ENCODE peak calls at places on chromosomes 2 and 18, in six cellular contexts. One of them, this sample, is unnamed.

GRCh38 chr2:43774617-43775016 is 778 bp downstream of the DYNC2LI1 start:
- DNase-seq in mesothelial cell of epicardium: no peak
- DNase-seq in breast epithelium: no peak
- DNase-seq in fibroblast of lung: no peak
- DNase-seq in MCF 10A: peak
- DNase-seq in MM.1S: no peak
- DNase-seq in this sample: no peak

GRCh38 chr2:108184421-108184820 is 55.3 kb upstream of the SULT1C3 start:
- DNase-seq in mesothelial cell of epicardium: no peak
- DNase-seq in breast epithelium: no peak
- DNase-seq in fibroblast of lung: peak
- DNase-seq in MCF 10A: peak
- DNase-seq in MM.1S: peak
- DNase-seq in this sample: no peak

GRCh38 chr2:33978471-33978870 is 379.4 kb upstream of the FAM98A start:
- DNase-seq in mesothelial cell of epicardium: no peak
- DNase-seq in breast epithelium: no peak
- DNase-seq in fibroblast of lung: no peak
- DNase-seq in MCF 10A: no peak
- DNase-seq in MM.1S: peak
- DNase-seq in this sample: no peak

GRCh38 chr18:41073372-41073954 is 881.6 kb upstream of the PIK3C3 start:
- DNase-seq in mesothelial cell of epicardium: no peak
- DNase-seq in breast epithelium: no peak
- DNase-seq in fibroblast of lung: peak
- DNase-seq in MCF 10A: peak
- DNase-seq in MM.1S: no peak
- DNase-seq in this sample: no peak

GRCh38 chr2:117087565-117088291 is 726.8 kb upstream of the DDX18 start:
- DNase-seq in mesothelial cell of epicardium: peak
- DNase-seq in breast epithelium: no peak
- DNase-seq in fibroblast of lung: no peak
- DNase-seq in MCF 10A: no peak
- DNase-seq in MM.1S: no peak
- DNase-seq in this sample: peak

GRCh38 chr2:156512451-156512850 is 76.3 kb downstream of the GPD2 start:
- DNase-seq in mesothelial cell of epicardium: no peak
- DNase-seq in breast epithelium: no peak
- DNase-seq in fibroblast of lung: peak
- DNase-seq in MCF 10A: no peak
- DNase-seq in MM.1S: no peak
- DNase-seq in this sample: no peak

GRCh38 chr2:139721454-139721995 is 941.3 kb upstream of the NXPH2 start:
- DNase-seq in mesothelial cell of epicardium: no peak
- DNase-seq in breast epithelium: no peak
- DNase-seq in fibroblast of lung: no peak
- DNase-seq in MCF 10A: no peak
- DNase-seq in MM.1S: no peak
- DNase-seq in this sample: no peak

GRCh38 chr2:218024871-218025270 is 22.1 kb upstream of the TNS1 start:
- DNase-seq in mesothelial cell of epicardium: no peak
- DNase-seq in breast epithelium: no peak
- DNase-seq in fibroblast of lung: no peak
- DNase-seq in MCF 10A: no peak
- DNase-seq in MM.1S: no peak
- DNase-seq in this sample: no peak

GRCh38 chr2:59957539-59957938 is 595.9 kb downstream of the BCL11A start:
- DNase-seq in mesothelial cell of epicardium: no peak
- DNase-seq in breast epithelium: no peak
- DNase-seq in fibroblast of lung: no peak
- DNase-seq in MCF 10A: no peak
- DNase-seq in MM.1S: no peak
- DNase-seq in this sample: no peak

GRCh38 chr2:182228741-182229140 is 198.1 kb downstream of the PDE1A start:
- DNase-seq in mesothelial cell of epicardium: no peak
- DNase-seq in breast epithelium: no peak
- DNase-seq in fibroblast of lung: peak
- DNase-seq in MCF 10A: no peak
- DNase-seq in MM.1S: no peak
- DNase-seq in this sample: no peak

GRCh38 chr2:238691596-238692491 is 156.0 kb upstream of the TWIST2 start:
- DNase-seq in mesothelial cell of epicardium: no peak
- DNase-seq in breast epithelium: no peak
- DNase-seq in fibroblast of lung: no peak
- DNase-seq in MCF 10A: no peak
- DNase-seq in MM.1S: no peak
- DNase-seq in this sample: no peak

GRCh38 chr2:86788881-86789686 is 1.6 kb downstream of the CD8A start:
- DNase-seq in mesothelial cell of epicardium: no peak
- DNase-seq in breast epithelium: no peak
- DNase-seq in fibroblast of lung: no peak
- DNase-seq in MCF 10A: no peak
- DNase-seq in MM.1S: no peak
- DNase-seq in this sample: peak

GRCh38 chr2:240873805-240874714 is 5.4 kb downstream of the AGXT start:
- DNase-seq in mesothelial cell of epicardium: no peak
- DNase-seq in breast epithelium: no peak
- DNase-seq in fibroblast of lung: peak
- DNase-seq in MCF 10A: no peak
- DNase-seq in MM.1S: no peak
- DNase-seq in this sample: peak
- TF ChIP-seq CTCF in mesothelial cell of epicardium: no peak
- TF ChIP-seq CTCF in breast epithelium: no peak
- TF ChIP-seq CTCF in fibroblast of lung: no peak
- TF ChIP-seq CTCF in MCF 10A: no peak
- TF ChIP-seq CTCF in MM.1S: no peak
- TF ChIP-seq CTCF in this sample: no peak

DNA sequence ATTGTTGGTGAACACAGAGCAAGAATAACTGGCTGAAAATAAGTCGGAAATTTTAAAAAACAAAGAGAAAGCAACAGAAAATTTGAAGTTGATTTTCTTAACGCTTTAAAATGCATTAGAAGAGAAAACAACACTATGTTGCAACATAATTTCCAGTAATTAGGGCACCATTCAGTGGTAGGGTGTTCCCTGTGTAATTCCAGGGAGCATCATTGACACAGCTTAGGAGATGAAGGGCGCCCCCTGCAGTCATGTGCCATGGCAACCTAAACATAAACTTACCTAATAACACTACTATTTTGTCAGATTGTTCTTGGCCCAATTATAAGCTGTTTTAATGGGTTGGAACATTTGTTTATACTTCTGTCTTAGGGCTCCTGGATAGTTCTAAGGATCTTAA is 99.6 kb downstream of the DTNA start:
- DNase-seq in mesothelial cell of epicardium: no peak
- DNase-seq in breast epithelium: no peak
- DNase-seq in fibroblast of lung: peak
- DNase-seq in MCF 10A: peak
- DNase-seq in MM.1S: no peak
- DNase-seq in this sample: peak
- TF ChIP-seq CTCF in mesothelial cell of epicardium: no peak
- TF ChIP-seq CTCF in breast epithelium: peak
- TF ChIP-seq CTCF in fibroblast of lung: peak
- TF ChIP-seq CTCF in MCF 10A: peak
- TF ChIP-seq CTCF in MM.1S: peak
- TF ChIP-seq CTCF in this sample: peak

DNA sequence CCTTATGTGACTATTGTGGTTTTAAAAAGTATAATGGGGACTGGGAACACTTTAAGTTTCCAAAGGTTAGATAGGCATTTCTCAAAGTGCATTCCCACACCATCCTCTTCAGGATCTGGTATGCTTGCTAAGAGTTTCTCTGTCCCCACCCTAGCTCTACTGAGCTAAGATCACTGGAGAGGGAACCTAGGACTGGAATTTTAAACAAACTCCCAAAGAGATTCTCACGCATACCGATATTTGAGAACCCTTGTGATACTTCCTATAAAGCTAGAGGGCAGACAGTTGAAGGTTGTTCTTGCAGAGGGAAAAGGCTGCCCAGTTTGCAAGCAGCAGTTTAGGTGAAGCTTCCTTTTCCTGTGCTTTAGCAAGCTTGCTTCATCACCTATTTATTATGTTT is 3.7 kb downstream of the CNRIP1 start:
- DNase-seq in mesothelial cell of epicardium: no peak
- DNase-seq in breast epithelium: no peak
- DNase-seq in fibroblast of lung: no peak
- DNase-seq in MCF 10A: no peak
- DNase-seq in MM.1S: no peak
- DNase-seq in this sample: no peak
- TF ChIP-seq CTCF in mesothelial cell of epicardium: no peak
- TF ChIP-seq CTCF in breast epithelium: no peak
- TF ChIP-seq CTCF in fibroblast of lung: no peak
- TF ChIP-seq CTCF in MCF 10A: no peak
- TF ChIP-seq CTCF in MM.1S: no peak
- TF ChIP-seq CTCF in this sample: no peak

DNA sequence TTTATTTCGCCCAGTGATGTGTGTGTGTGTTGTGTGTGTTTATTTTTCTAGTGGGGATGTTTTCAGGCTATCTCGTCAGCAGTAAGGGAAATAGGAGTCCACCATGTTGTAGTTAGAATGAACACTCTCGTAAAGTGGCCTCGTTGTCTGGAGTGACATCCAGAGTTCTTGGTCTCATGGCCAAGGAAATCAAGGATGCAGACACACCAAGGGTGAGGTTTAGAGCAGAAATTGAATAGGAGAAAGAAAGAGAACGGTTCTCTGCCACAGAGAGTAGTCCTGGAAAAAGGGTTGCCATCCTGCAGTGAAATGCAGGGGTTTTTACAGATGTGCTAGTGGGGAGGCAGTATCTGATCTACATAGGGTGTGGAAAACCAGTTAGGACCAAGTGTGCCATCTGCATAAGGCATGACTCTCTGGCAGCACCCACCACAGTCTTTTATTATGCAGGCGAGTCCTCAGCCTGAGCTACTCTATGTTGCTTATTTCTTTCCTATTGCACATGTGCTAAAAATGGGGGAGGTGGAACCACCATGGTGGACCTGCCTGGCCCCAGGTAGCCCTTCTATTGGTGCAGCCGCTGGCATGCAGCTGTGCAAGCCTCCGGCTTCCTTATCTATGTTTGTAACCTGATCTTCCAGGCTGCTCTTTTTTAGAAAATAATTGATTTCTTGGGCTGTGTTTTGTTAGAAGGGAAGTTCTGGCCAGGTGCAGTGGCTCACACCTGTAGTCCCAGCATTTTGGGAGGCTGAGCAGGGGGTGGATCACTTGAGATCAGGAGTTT is 23.2 kb downstream of the RALB start:
- DNase-seq in mesothelial cell of epicardium: no peak
- DNase-seq in breast epithelium: no peak
- DNase-seq in fibroblast of lung: no peak
- DNase-seq in MCF 10A: no peak
- DNase-seq in MM.1S: no peak
- DNase-seq in this sample: no peak
- TF ChIP-seq CTCF in mesothelial cell of epicardium: no peak
- TF ChIP-seq CTCF in breast epithelium: no peak
- TF ChIP-seq CTCF in fibroblast of lung: no peak
- TF ChIP-seq CTCF in MCF 10A: no peak
- TF ChIP-seq CTCF in MM.1S: no peak
- TF ChIP-seq CTCF in this sample: no peak

GRCh38 chr2:88671786-88672427 is 19.6 kb upstream of the RPIA start:
- DNase-seq in mesothelial cell of epicardium: no peak
- DNase-seq in breast epithelium: no peak
- DNase-seq in fibroblast of lung: peak
- DNase-seq in MCF 10A: peak
- DNase-seq in MM.1S: peak
- DNase-seq in this sample: peak

GRCh38 chr2:88669371-88670214 is 21.9 kb upstream of the RPIA start:
- DNase-seq in mesothelial cell of epicardium: no peak
- DNase-seq in breast epithelium: no peak
- DNase-seq in fibroblast of lung: peak
- DNase-seq in MCF 10A: peak
- DNase-seq in MM.1S: peak
- DNase-seq in this sample: peak

GRCh38 chr2:88668862-88669261 is 22.6 kb upstream of the RPIA start:
- DNase-seq in mesothelial cell of epicardium: no peak
- DNase-seq in breast epithelium: no peak
- DNase-seq in fibroblast of lung: no peak
- DNase-seq in MCF 10A: no peak
- DNase-seq in MM.1S: no peak
- DNase-seq in this sample: no peak

GRCh38 chr2:88666576-88666975 is 24.9 kb upstream of the RPIA start:
- DNase-seq in mesothelial cell of epicardium: no peak
- DNase-seq in breast epithelium: no peak
- DNase-seq in fibroblast of lung: no peak
- DNase-seq in MCF 10A: peak
- DNase-seq in MM.1S: no peak
- DNase-seq in this sample: no peak

DNA sequence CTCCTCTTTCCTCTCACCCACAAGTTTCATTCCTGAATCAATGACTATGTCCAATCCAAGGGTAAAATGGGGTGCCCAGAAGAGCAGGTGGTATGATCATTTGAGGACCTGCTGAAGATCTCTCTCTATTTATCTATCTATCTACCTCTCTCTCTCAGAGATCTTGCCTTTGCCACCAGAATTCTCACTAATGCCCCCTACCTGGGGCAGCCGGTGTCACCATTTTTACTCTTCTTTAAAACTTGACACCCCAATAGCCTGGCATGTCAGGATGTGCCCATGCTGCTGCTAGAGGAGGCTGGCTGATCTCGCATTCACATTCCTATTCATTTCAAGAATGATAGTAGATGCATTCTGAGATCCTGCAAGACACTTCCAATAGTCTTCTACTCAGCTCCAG is 24.3 kb upstream of the RPIA start:
- DNase-seq in mesothelial cell of epicardium: no peak
- DNase-seq in breast epithelium: no peak
- DNase-seq in fibroblast of lung: no peak
- DNase-seq in MCF 10A: no peak
- DNase-seq in MM.1S: peak
- DNase-seq in this sample: no peak
- TF ChIP-seq CTCF in mesothelial cell of epicardium: no peak
- TF ChIP-seq CTCF in breast epithelium: no peak
- TF ChIP-seq CTCF in fibroblast of lung: no peak
- TF ChIP-seq CTCF in MCF 10A: no peak
- TF ChIP-seq CTCF in MM.1S: no peak
- TF ChIP-seq CTCF in this sample: no peak

DNA sequence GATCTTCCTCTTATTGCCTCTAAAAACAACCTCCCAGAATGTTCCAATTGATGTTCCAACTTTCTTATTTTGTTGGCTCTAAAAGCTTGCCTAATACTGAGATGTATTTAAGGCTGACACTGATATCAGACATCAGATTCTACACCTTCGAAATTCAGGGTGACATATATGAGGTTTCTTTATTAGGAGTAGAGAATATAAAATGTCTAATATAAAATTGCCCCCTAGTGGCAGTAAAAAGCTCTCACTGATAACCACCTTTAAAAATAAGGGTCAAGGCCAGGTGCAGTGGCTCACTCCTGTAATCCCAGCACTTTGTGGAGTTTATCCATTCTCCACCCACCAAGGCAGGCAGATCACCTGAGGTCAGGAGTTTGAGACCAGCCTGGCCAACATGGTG is 789.7 kb upstream of the SLC39A10 start:
- DNase-seq in mesothelial cell of epicardium: no peak
- DNase-seq in breast epithelium: no peak
- DNase-seq in fibroblast of lung: no peak
- DNase-seq in MCF 10A: peak
- DNase-seq in MM.1S: peak
- DNase-seq in this sample: no peak
- TF ChIP-seq CTCF in mesothelial cell of epicardium: peak
- TF ChIP-seq CTCF in breast epithelium: peak
- TF ChIP-seq CTCF in fibroblast of lung: peak
- TF ChIP-seq CTCF in MCF 10A: peak
- TF ChIP-seq CTCF in MM.1S: peak
- TF ChIP-seq CTCF in this sample: peak

GRCh38 chr18:6729247-6730091 is at the start of gene ARHGAP28:
- DNase-seq in mesothelial cell of epicardium: peak
- DNase-seq in breast epithelium: peak
- DNase-seq in fibroblast of lung: peak
- DNase-seq in MCF 10A: peak
- DNase-seq in MM.1S: peak
- DNase-seq in this sample: peak
- TF ChIP-seq CTCF in mesothelial cell of epicardium: no peak
- TF ChIP-seq CTCF in breast epithelium: peak
- TF ChIP-seq CTCF in fibroblast of lung: peak
- TF ChIP-seq CTCF in MCF 10A: no peak
- TF ChIP-seq CTCF in MM.1S: peak
- TF ChIP-seq CTCF in this sample: peak

This sample was measured in nephron progenitor cell.